ENCODE peak calls at places on chromosomes 3 and 15, in nine cellular contexts. D is endothelial cell of umbilical vein, W is A549, N is HCT116, G is HepG2, O is K562, M is H1, H is GM12878, J is SK-N-SH. U is an unnamed sample.

GRCh38 chr3:149087208-149087607 is 875 bp upstream of the HLTF start:
- DNase-seq in D (no peak), W (no peak), N (no peak), G (no peak), O (peak), M (no peak), H (no peak), J (no peak), U (no peak)

GRCh38 chr3:37071921-37072320 is 78.6 kb downstream of the MLH1 start:
- DNase-seq in D (no peak), W (no peak), N (no peak), G (no peak), O (no peak), M (no peak), H (no peak), J (no peak), U (no peak)

GRCh38 chr15:48395532-48396011 is 64.3 kb downstream of the DUT start:
- DNase-seq in D (no peak), W (no peak), N (no peak), G (no peak), O (no peak), M (no peak), H (no peak), J (no peak), U (no peak)

GRCh38 chr3:133967992-133968892 is 61.5 kb downstream of the SLCO2A1 start:
- DNase-seq in D (peak), W (no peak), N (no peak), G (no peak), O (no peak), M (no peak), H (no peak), J (no peak), U (no peak)

GRCh38 chr3:156321934-156322333 is 201.6 kb downstream of the KCNAB1 start:
- DNase-seq in D (no peak), W (no peak), N (no peak), G (no peak), O (no peak), M (no peak), H (no peak), J (no peak), U (no peak)

GRCh38 chr3:112253301-112253971 is 40.6 kb downstream of the SLC9C1 start:
- DNase-seq in D (no peak), W (no peak), N (no peak), G (no peak), O (no peak), M (no peak), H (peak), J (no peak), U (no peak)

GRCh38 chr3:119588112-119588511 is 8.8 kb downstream of the ADPRH start:
- DNase-seq in D (no peak), W (no peak), N (no peak), G (no peak), O (no peak), M (no peak), H (no peak), J (no peak), U (peak)

GRCh38 chr3:45224824-45225464 is 1.1 kb downstream of the TMEM158 start:
- DNase-seq in D (peak), W (peak), N (no peak), G (peak), O (peak), M (peak), H (no peak), J (peak), U (peak)

GRCh38 chr3:113216393-113216792 is 5.0 kb downstream of the BOC start:
- DNase-seq in D (no peak), W (no peak), N (no peak), G (no peak), O (no peak), M (no peak), H (no peak), J (no peak), U (no peak)

GRCh38 chr15:69271217-69271616 is 27.5 kb upstream of the PAQR5 start:
- DNase-seq in D (no peak), W (no peak), N (no peak), G (no peak), O (no peak), M (no peak), H (no peak), J (no peak), U (no peak)

GRCh38 chr15:69265347-69265955 is 33.3 kb upstream of the PAQR5 start:
- DNase-seq in D (peak), W (peak), N (peak), G (peak), O (peak), M (no peak), H (no peak), J (no peak), U (peak)
- TF ChIP-seq CTCF in D (peak), W (peak), N (peak), G (peak), O (peak), M (no peak), H (peak), J (peak), U (peak)

DNA sequence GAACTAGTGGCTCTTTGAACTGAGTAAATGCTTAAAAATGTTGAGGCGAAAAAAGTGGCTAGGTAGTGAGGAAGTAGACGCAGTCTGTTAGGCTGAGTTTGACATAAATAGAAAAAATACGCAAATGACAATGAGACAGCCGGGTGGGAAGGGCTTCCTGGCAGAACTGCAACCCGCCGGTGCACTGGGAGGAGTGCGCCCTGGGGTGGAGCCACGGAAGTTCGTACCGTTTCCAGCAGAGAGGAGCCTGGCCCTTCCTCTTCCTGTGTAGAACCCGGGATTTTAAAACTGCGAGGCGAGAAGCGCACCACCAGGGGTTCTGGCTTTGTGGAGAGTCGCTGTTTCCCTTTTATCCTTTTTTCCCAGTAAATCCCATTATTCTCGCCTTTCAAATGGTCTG is 602.6 kb downstream of the PYDC2 start:
- DNase-seq in D (peak), W (no peak), N (no peak), G (no peak), O (no peak), M (no peak), H (peak), J (peak), U (no peak)
- H3K4me3 ChIP-seq in D (no peak), W (no peak), N (no peak), G (no peak), O (no peak), M (no peak), H (no peak), J (peak), U (no peak)

GRCh38 chr3:106794442-106794841 is 582.8 kb upstream of the CCDC54 start:
- DNase-seq in D (no peak), W (no peak), N (no peak), G (no peak), O (no peak), M (no peak), H (no peak), J (no peak), U (no peak)
- TF ChIP-seq MAX in D (no peak), W (no peak), N (no peak), G (no peak), O (no peak), M (no peak), H (no peak), J (no peak), U (no peak)

GRCh38 chr3:183159319-183159718 is 3.2 kb downstream of the LAMP3 start:
- DNase-seq in D (no peak), W (peak), N (no peak), G (no peak), O (peak), M (no peak), H (no peak), J (no peak), U (peak)
- TF ChIP-seq CTCF in D (peak), W (no peak), N (peak), G (peak), O (peak), M (peak), H (peak), J (no peak), U (peak)

DNA sequence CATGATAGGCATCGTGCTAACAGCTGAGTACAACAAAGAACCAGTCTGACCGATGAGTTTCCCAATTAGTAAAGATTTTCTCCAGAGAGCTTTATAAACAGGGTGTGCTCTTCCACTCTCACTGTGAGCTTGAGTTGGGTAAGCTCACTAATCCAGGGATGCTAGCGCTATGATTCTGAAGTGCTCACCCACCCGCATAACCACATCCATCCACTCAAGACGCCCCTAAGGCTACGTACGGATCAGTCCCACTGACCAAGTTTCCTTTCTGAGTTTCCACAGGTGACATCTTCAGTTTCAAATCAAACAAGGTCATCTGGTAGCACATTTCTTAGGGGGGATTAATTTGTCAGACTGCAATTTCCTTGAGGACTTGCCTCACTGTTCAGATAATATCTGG is 141.1 kb upstream of the ABI3BP start:
- DNase-seq in D (no peak), W (no peak), N (no peak), G (no peak), O (no peak), M (no peak), H (no peak), J (no peak), U (no peak)
- H3K4me3 ChIP-seq in D (no peak), W (no peak), N (no peak), G (no peak), O (no peak), M (no peak), H (no peak), J (no peak), U (no peak)

DNA sequence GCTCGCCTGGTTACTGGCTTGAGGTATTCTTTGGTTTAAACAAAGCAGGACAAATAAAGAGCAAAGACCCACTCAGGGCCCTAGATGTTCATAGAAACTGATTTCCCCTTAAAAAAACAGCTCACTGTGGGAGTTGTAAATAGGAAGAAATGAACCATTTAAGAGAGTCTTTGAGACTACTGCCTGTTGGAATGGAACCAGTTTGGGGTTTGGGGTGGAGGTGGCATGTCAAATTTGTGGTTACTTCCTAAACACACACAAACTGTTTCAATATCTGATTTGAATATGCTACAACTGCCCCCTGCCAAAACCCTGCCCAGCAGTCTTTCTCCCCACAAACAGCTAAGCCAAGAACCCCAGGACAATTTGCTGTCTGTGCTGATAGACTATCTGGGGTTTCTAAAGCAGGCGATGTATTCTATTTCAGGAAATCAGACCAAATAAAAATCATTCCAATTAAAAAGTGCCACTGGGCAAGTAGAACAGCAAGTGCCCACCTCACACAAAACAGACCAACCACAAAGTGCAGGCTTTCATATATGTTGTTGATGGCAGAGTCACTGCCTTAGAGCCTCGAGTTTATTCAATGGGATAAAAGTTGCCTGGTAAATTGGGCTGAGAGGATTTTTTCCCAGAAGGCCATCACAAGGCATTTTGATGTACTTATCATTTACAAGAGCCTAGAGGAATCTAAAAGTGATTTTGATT is 293.9 kb upstream of the PROK2 start:
- DNase-seq in D (no peak), W (no peak), N (no peak), G (no peak), O (no peak), M (no peak), H (peak), J (no peak), U (no peak)
- TF ChIP-seq MAX in D (no peak), W (no peak), N (no peak), G (no peak), O (no peak), M (no peak), H (no peak), J (no peak), U (no peak)

DNA sequence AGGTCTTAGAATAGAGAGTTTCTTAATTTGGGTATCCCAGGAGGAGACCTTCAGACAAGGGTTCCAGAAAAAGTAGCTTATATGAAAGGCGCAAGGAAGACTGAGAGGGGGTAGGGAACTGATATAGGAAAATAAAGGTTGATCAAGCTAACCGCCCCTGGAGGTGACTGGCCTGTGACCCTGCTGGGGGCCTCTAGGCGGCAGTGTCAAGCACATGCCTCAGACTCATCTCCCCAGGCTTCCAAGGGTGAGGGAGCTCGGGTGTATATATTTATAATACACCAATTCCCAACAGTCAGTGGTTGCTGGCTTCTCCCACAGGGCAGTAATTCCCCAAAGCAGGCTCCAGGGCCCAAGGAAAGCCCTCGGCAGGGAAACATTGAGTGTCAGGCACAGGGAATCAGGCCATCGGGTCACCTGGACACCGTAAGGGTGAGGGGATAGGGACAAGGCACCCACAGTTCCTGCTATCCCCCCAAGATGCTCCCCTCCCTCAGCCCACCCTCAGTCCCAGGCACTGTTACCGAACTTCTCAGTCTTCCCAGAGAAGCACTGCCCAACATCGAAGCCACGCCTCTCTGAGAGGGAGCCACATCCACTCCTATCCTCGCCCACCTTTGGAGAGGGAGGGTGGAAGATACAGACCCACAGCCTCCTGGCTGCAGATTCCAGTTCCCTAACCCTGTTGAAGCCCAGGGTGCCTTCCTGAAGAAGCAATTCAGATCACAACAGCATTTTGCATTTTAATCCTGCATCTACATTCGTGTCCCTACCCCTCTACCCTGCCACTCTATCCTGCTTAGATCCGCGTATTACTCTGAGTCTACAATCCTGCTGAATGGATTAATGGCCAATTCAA is 19.5 kb upstream of the CAV3 start:
- DNase-seq in D (no peak), W (peak), N (peak), G (peak), O (peak), M (no peak), H (no peak), J (no peak), U (no peak)
- TF ChIP-seq CTCF in D (peak), W (peak), N (peak), G (peak), O (peak), M (peak), H (peak), J (peak), U (peak)

DNA sequence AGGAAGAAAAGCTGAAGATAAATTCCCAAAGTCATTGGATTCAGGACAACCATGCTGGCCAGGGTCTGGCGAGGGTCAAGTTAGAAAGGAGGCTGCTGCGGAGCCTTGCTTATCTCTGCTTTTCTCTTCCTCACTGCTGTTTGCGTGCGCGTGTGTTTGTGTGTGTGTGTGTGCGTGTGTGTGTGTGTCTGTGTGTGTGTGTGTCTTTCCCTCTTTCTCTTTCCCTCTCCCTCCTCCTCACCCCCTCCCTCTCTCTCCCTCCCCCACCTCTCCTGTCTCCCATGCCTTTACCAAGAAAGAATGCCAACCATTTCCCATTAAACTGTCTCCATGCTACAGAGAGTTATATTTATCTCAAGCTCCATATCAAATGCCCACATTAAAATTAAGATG is at the start of gene COLQ:
- DNase-seq in D (no peak), W (no peak), N (no peak), G (no peak), O (peak), M (no peak), H (no peak), J (no peak), U (no peak)
- H3K4me3 ChIP-seq in D (no peak), W (no peak), N (no peak), G (no peak), O (no peak), M (no peak), H (no peak), J (no peak), U (no peak)

DNA sequence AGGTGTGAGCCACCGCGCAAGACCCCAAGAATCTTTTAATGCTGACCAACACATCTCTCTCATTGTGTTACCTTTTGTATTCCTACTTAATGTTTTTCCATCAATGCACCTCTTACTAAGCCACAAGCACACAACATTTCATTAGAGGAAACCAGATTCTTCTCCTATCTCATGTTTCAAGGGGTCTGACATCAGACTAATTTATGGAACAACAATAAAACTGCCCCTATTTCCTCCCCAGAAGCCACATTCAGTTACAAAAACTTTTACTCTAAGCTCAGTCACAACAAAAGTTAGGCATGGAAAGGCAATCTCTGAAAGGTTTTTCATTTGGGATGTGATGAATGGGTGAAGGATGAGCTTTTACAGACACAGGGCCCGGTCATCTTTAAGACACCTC is 251.8 kb downstream of the MAGI1 start:
- DNase-seq in D (no peak), W (no peak), N (no peak), G (no peak), O (no peak), M (no peak), H (no peak), J (no peak), U (no peak)
- TF ChIP-seq MAX in D (no peak), W (no peak), N (no peak), G (no peak), O (no peak), M (no peak), H (no peak), J (no peak), U (no peak)